ENCODE peak calls at places on chromosomes 12 and 14, in four cellular contexts. J, K, B and S are unnamed samples.

GRCh38 chr14:92122351-92122677 is 545 bp downstream of the CPSF2 start:
- DNase-seq in J (no peak), K (no peak), B (no peak), S (no peak)

GRCh38 chr12:34292736-34293625 is 270.7 kb downstream of the ALG10 start:
- DNase-seq in J (no peak), K (no peak), B (peak), S (no peak)

GRCh38 chr12:95615735-95616134 is 64.5 kb upstream of the USP44 start:
- DNase-seq in J (no peak), K (no peak), B (no peak), S (no peak)

GRCh38 chr12:56695327-56696101 is 7.4 kb upstream of the PTGES3 start:
- DNase-seq in J (no peak), K (no peak), B (no peak), S (no peak)

GRCh38 chr12:69897744-69898143 is 72.7 kb downstream of the MYRFL start:
- DNase-seq in J (peak), K (no peak), B (no peak), S (no peak)

GRCh38 chr12:115132906-115133305 is 448.9 kb upstream of the TBX3 start:
- DNase-seq in J (no peak), K (no peak), B (no peak), S (no peak)

GRCh38 chr12:115756271-115756670 is 521.2 kb downstream of the MED13L start:
- DNase-seq in J (no peak), K (no peak), B (no peak), S (no peak)

GRCh38 chr12:89349814-89350213 is 2.5 kb downstream of the DUSP6 start:
- DNase-seq in J (no peak), K (no peak), B (no peak), S (peak)

GRCh38 chr14:90900712-90901111 is 84.5 kb upstream of the TTC7B start:
- DNase-seq in J (no peak), K (no peak), B (no peak), S (no peak)
- TF ChIP-seq CTCF in J (peak), K (no peak), B (no peak), S (no peak)

DNA sequence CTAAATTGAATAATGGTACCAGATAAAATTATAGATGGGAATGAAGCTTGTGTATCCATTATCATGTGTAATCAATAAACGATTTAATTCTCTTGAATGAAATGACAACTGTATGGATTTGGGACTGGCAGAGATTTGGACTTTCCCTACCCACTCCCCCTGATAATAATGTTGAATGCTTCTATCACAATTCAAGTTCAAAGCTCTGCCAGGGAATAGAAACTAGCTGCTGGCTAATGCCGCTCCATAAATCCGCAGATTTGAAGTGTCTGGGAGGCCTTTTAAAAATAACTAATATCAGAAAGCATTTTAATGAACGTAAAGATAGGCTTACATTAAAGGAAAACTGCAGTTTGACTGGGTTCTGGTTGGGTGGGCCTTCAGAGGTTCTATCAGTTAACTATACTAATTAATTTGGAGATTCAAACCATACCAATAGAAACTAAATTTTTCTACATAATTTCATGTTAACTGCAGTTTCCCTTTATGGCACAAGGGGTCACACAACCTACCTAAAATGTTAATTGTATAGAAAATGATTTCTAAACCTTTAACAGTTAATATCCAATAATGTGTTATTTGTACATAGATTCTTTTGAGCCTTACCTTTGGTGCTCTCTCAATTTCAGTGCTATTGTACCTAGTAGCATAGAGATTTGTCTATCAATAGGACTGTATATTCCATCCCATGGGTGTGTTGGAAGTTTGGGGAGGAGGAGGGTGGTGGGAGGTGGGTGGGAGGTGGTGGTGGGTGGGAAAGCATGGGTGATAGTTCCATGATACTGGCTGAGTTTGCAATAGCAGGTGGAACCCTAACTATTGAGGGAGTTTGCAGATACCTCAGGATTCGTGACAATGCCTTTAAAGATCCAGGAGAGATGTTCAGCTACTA is 4.9 kb downstream of the HNRNPA1 start:
- DNase-seq in J (no peak), K (no peak), B (no peak), S (no peak)
- TF ChIP-seq CTCF in J (peak), K (no peak), B (peak), S (peak)

GRCh38 chr12:132921685-132922084 is 34.3 kb upstream of the CHFR start:
- DNase-seq in J (no peak), K (no peak), B (no peak), S (no peak)
- TF ChIP-seq CTCF in J (no peak), K (no peak), B (no peak), S (no peak)

DNA sequence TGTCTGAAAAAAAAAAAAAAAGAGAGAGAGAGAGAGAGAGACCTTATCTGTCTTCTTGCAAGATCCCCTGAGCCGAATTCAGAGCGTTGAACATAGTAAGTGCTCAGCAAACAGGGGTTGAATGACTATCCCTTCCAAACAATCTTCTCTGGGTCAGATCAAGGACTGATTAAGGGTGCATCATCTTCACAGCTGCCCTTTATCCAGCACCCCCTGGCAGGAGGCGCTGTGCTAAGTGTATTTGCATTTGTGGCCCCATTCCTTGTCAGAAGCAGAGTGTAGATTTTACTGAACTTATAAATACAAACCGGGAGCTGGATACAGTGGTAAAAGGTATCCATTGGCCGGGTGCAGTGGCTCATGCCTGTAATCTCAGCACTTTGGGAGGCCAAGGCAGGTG is 8.8 kb upstream of the TRPV4 start:
- DNase-seq in J (no peak), K (peak), B (no peak), S (no peak)
- TF ChIP-seq CTCF in J (no peak), K (no peak), B (no peak), S (peak)

GRCh38 chr14:106317593-106317992 is 791.2 kb downstream of the TMEM121 start:
- DNase-seq in J (no peak), K (no peak), B (no peak), S (no peak)

GRCh38 chr14:106318700-106319099 is 792.3 kb downstream of the TMEM121 start:
- DNase-seq in J (no peak), K (peak), B (no peak), S (no peak)
- TF ChIP-seq CTCF in J (no peak), K (peak), B (peak), S (no peak)

GRCh38 chr12:98743362-98743953 is 98.4 kb downstream of the APAF1 start:
- DNase-seq in J (no peak), K (peak), B (no peak), S (peak)
- TF ChIP-seq CTCF in J (peak), K (peak), B (peak), S (peak)